ENCODE peak calls at places on chromosomes 11 and 22, in ten cellular contexts. D, I, S, M, G, B, V, F, T and P are unnamed samples.

GRCh38 chr11:43021466-43021865 is 290.3 kb upstream of the API5 start:
- DNase-seq in D (no peak), I (peak), S (peak), M (no peak), G (no peak), B (peak), V (no peak), F (no peak), T (no peak), P (no peak)

GRCh38 chr11:71476031-71476430 is 23.0 kb downstream of the NADSYN1 start:
- DNase-seq in D (peak), I (no peak), S (no peak), M (no peak), G (no peak), B (no peak), V (no peak), F (no peak), T (no peak), P (no peak)

GRCh38 chr11:88354909-88355308 is 17.4 kb upstream of the CTSC start:
- DNase-seq in D (no peak), I (no peak), S (no peak), M (no peak), G (no peak), B (no peak), V (no peak), F (no peak), T (no peak), P (no peak)

GRCh38 chr11:106127604-106128003 is 50.1 kb downstream of the AASDHPPT start:
- DNase-seq in D (no peak), I (no peak), S (no peak), M (no peak), G (no peak), B (no peak), V (no peak), F (no peak), T (no peak), P (no peak)

GRCh38 chr11:29161216-29161615 is 855.6 kb downstream of the KCNA4 start:
- DNase-seq in D (no peak), I (no peak), S (no peak), M (peak), G (no peak), B (no peak), V (no peak), F (no peak), T (no peak), P (no peak)

GRCh38 chr11:120215634-120216033 is 4.8 kb downstream of the OAF start:
- DNase-seq in D (peak), I (no peak), S (peak), M (peak), G (peak), B (no peak), V (no peak), F (no peak), T (no peak), P (peak)

GRCh38 chr11:74838188-74838587 is 89.5 kb downstream of the RNF169 start:
- DNase-seq in D (no peak), I (no peak), S (no peak), M (peak), G (no peak), B (no peak), V (no peak), F (no peak), T (no peak), P (peak)

GRCh38 chr11:62143727-62144126 is 19.9 kb downstream of the INCENP start:
- DNase-seq in D (no peak), I (no peak), S (no peak), M (no peak), G (peak), B (no peak), V (no peak), F (no peak), T (no peak), P (no peak)

GRCh38 chr11:13298765-13299164 is 21.2 kb downstream of the BMAL1 start:
- DNase-seq in D (no peak), I (no peak), S (no peak), M (no peak), G (no peak), B (no peak), V (no peak), F (no peak), T (no peak), P (no peak)

GRCh38 chr11:73652046-73652730 is 5.8 kb downstream of the PLEKHB1 start:
- DNase-seq in D (no peak), I (no peak), S (peak), M (no peak), G (no peak), B (peak), V (no peak), F (peak), T (no peak), P (no peak)

GRCh38 chr11:9974375-9974774 is 310.5 kb downstream of the SWAP70 start:
- DNase-seq in D (no peak), I (no peak), S (no peak), M (no peak), G (no peak), B (no peak), V (no peak), F (no peak), T (no peak), P (no peak)

GRCh38 chr22:47200273-47201051 is 438.0 kb downstream of the TBC1D22A start:
- DNase-seq in D (no peak), I (no peak), S (no peak), M (no peak), G (peak), B (no peak), V (no peak), F (no peak), T (no peak), P (no peak)